ENCODE peak calls at places on chromosomes 16 and 17, in ten cellular contexts. One of them, this sample, is unnamed.

GRCh38 chr17:16100737-16101400 is 101.2 kb downstream of the TTC19 start:
- DNase-seq in glutamatergic neuron: no peak
- DNase-seq in germinal center: no peak
- DNase-seq in brain microvascular endothelial cell: peak
- DNase-seq in NCI-H524 treated with DMSO at 0.1 percent for 48 hours: no peak
- DNase-seq in activated CD4-positive, CD25-positive, alpha-beta regulatory T cell: no peak
- DNase-seq in HEK293T: no peak
- DNase-seq in fibroblast of lung: peak
- DNase-seq in GM12891: no peak
- DNase-seq in stimulated activated CD4-positive, alpha-beta T cell treated with anti-CD3 and anti-CD28 coated beads, Interleukin-12 subunit alpha, Interleukin-12 subunit beta, amount 100 ng/mL, for 48 hours: no peak
- DNase-seq in this sample: no peak

GRCh38 chr16:11090947-11091785 is 146.8 kb downstream of the CLEC16A start:
- DNase-seq in glutamatergic neuron: no peak
- DNase-seq in germinal center: no peak
- DNase-seq in brain microvascular endothelial cell: no peak
- DNase-seq in NCI-H524 treated with DMSO at 0.1 percent for 48 hours: no peak
- DNase-seq in activated CD4-positive, CD25-positive, alpha-beta regulatory T cell: no peak
- DNase-seq in HEK293T: no peak
- DNase-seq in fibroblast of lung: no peak
- DNase-seq in GM12891: no peak
- DNase-seq in stimulated activated CD4-positive, alpha-beta T cell treated with anti-CD3 and anti-CD28 coated beads, Interleukin-12 subunit alpha, Interleukin-12 subunit beta, amount 100 ng/mL, for 48 hours: no peak
- DNase-seq in this sample: no peak

GRCh38 chr16:11836653-11837244 is 14.6 kb downstream of the RSL1D1 start:
- DNase-seq in glutamatergic neuron: no peak
- DNase-seq in germinal center: no peak
- DNase-seq in brain microvascular endothelial cell: peak
- DNase-seq in NCI-H524 treated with DMSO at 0.1 percent for 48 hours: peak
- DNase-seq in activated CD4-positive, CD25-positive, alpha-beta regulatory T cell: no peak
- DNase-seq in HEK293T: no peak
- DNase-seq in fibroblast of lung: peak
- DNase-seq in GM12891: no peak
- DNase-seq in stimulated activated CD4-positive, alpha-beta T cell treated with anti-CD3 and anti-CD28 coated beads, Interleukin-12 subunit alpha, Interleukin-12 subunit beta, amount 100 ng/mL, for 48 hours: no peak
- DNase-seq in this sample: no peak

GRCh38 chr17:3788200-3788599 is 12.8 kb downstream of the ITGAE start:
- DNase-seq in glutamatergic neuron: no peak
- DNase-seq in germinal center: no peak
- DNase-seq in brain microvascular endothelial cell: no peak
- DNase-seq in NCI-H524 treated with DMSO at 0.1 percent for 48 hours: no peak
- DNase-seq in activated CD4-positive, CD25-positive, alpha-beta regulatory T cell: no peak
- DNase-seq in HEK293T: no peak
- DNase-seq in fibroblast of lung: no peak
- DNase-seq in GM12891: no peak
- DNase-seq in stimulated activated CD4-positive, alpha-beta T cell treated with anti-CD3 and anti-CD28 coated beads, Interleukin-12 subunit alpha, Interleukin-12 subunit beta, amount 100 ng/mL, for 48 hours: no peak
- DNase-seq in this sample: no peak

GRCh38 chr16:85170066-85171003 is 58.1 kb upstream of the CIBAR2 start:
- DNase-seq in glutamatergic neuron: no peak
- DNase-seq in germinal center: no peak
- DNase-seq in brain microvascular endothelial cell: no peak
- DNase-seq in NCI-H524 treated with DMSO at 0.1 percent for 48 hours: peak
- DNase-seq in activated CD4-positive, CD25-positive, alpha-beta regulatory T cell: no peak
- DNase-seq in HEK293T: no peak
- DNase-seq in fibroblast of lung: peak
- DNase-seq in GM12891: no peak
- DNase-seq in stimulated activated CD4-positive, alpha-beta T cell treated with anti-CD3 and anti-CD28 coated beads, Interleukin-12 subunit alpha, Interleukin-12 subunit beta, amount 100 ng/mL, for 48 hours: no peak
- DNase-seq in this sample: no peak

GRCh38 chr17:8080799-8081219 is 6.7 kb downstream of the ALOX12B start:
- DNase-seq in glutamatergic neuron: no peak
- DNase-seq in germinal center: no peak
- DNase-seq in brain microvascular endothelial cell: no peak
- DNase-seq in NCI-H524 treated with DMSO at 0.1 percent for 48 hours: no peak
- DNase-seq in activated CD4-positive, CD25-positive, alpha-beta regulatory T cell: no peak
- DNase-seq in HEK293T: no peak
- DNase-seq in fibroblast of lung: no peak
- DNase-seq in GM12891: no peak
- DNase-seq in stimulated activated CD4-positive, alpha-beta T cell treated with anti-CD3 and anti-CD28 coated beads, Interleukin-12 subunit alpha, Interleukin-12 subunit beta, amount 100 ng/mL, for 48 hours: no peak
- DNase-seq in this sample: no peak

GRCh38 chr17:43845772-43846171 is 1.2 kb upstream of the CD300LG start:
- DNase-seq in glutamatergic neuron: no peak
- DNase-seq in germinal center: no peak
- DNase-seq in brain microvascular endothelial cell: no peak
- DNase-seq in NCI-H524 treated with DMSO at 0.1 percent for 48 hours: no peak
- DNase-seq in activated CD4-positive, CD25-positive, alpha-beta regulatory T cell: no peak
- DNase-seq in HEK293T: no peak
- DNase-seq in fibroblast of lung: no peak
- DNase-seq in GM12891: no peak
- DNase-seq in stimulated activated CD4-positive, alpha-beta T cell treated with anti-CD3 and anti-CD28 coated beads, Interleukin-12 subunit alpha, Interleukin-12 subunit beta, amount 100 ng/mL, for 48 hours: no peak
- DNase-seq in this sample: no peak

GRCh38 chr17:17108681-17109049 is 66.4 kb downstream of the MPRIP start:
- DNase-seq in glutamatergic neuron: no peak
- DNase-seq in germinal center: no peak
- DNase-seq in brain microvascular endothelial cell: no peak
- DNase-seq in NCI-H524 treated with DMSO at 0.1 percent for 48 hours: no peak
- DNase-seq in activated CD4-positive, CD25-positive, alpha-beta regulatory T cell: no peak
- DNase-seq in HEK293T: no peak
- DNase-seq in fibroblast of lung: peak
- DNase-seq in GM12891: no peak
- DNase-seq in stimulated activated CD4-positive, alpha-beta T cell treated with anti-CD3 and anti-CD28 coated beads, Interleukin-12 subunit alpha, Interleukin-12 subunit beta, amount 100 ng/mL, for 48 hours: no peak
- DNase-seq in this sample: no peak

GRCh38 chr16:50197582-50197981 is 44.5 kb downstream of the TENT4B start:
- DNase-seq in glutamatergic neuron: no peak
- DNase-seq in germinal center: no peak
- DNase-seq in brain microvascular endothelial cell: no peak
- DNase-seq in NCI-H524 treated with DMSO at 0.1 percent for 48 hours: no peak
- DNase-seq in activated CD4-positive, CD25-positive, alpha-beta regulatory T cell: no peak
- DNase-seq in HEK293T: no peak
- DNase-seq in fibroblast of lung: no peak
- DNase-seq in GM12891: no peak
- DNase-seq in stimulated activated CD4-positive, alpha-beta T cell treated with anti-CD3 and anti-CD28 coated beads, Interleukin-12 subunit alpha, Interleukin-12 subunit beta, amount 100 ng/mL, for 48 hours: no peak
- DNase-seq in this sample: no peak

GRCh38 chr17:45782889-45783592 is 1.1 kb upstream of the CRHR1 start:
- DNase-seq in glutamatergic neuron: peak
- DNase-seq in germinal center: peak
- DNase-seq in brain microvascular endothelial cell: no peak
- DNase-seq in NCI-H524 treated with DMSO at 0.1 percent for 48 hours: no peak
- DNase-seq in activated CD4-positive, CD25-positive, alpha-beta regulatory T cell: no peak
- DNase-seq in HEK293T: peak
- DNase-seq in fibroblast of lung: no peak
- DNase-seq in GM12891: peak
- DNase-seq in stimulated activated CD4-positive, alpha-beta T cell treated with anti-CD3 and anti-CD28 coated beads, Interleukin-12 subunit alpha, Interleukin-12 subunit beta, amount 100 ng/mL, for 48 hours: peak
- DNase-seq in this sample: peak

GRCh38 chr17:67460097-67460496 is 83.0 kb downstream of the PITPNC1 start:
- DNase-seq in glutamatergic neuron: no peak
- DNase-seq in germinal center: no peak
- DNase-seq in brain microvascular endothelial cell: no peak
- DNase-seq in NCI-H524 treated with DMSO at 0.1 percent for 48 hours: no peak
- DNase-seq in activated CD4-positive, CD25-positive, alpha-beta regulatory T cell: no peak
- DNase-seq in HEK293T: no peak
- DNase-seq in fibroblast of lung: no peak
- DNase-seq in GM12891: no peak
- DNase-seq in stimulated activated CD4-positive, alpha-beta T cell treated with anti-CD3 and anti-CD28 coated beads, Interleukin-12 subunit alpha, Interleukin-12 subunit beta, amount 100 ng/mL, for 48 hours: no peak
- DNase-seq in this sample: no peak

This sample was measured in type B pancreatic cell.